ENCODE peak calls at places on chromosomes 12 and 14, in seven cellular contexts. U is nephron progenitor cell; Y is mesenchymal stem cell; G is GDM1; K is stimulated activated CD4-positive, alpha-beta T cell treated with anti-CD3 and anti-CD28 coated beads, Interleukin-2, amount 100 ng/mL, for 48 hours; B is ureter; I is AG08395. F is an unnamed sample.

GRCh38 chr14:101187017-101187815 is 283.7 kb upstream of the RTL1 start:
- DNase-seq in U (no peak), Y (no peak), G (no peak), K (no peak), B (no peak), I (no peak), F (no peak)

GRCh38 chr12:54030442-54030801 is 2.2 kb downstream of the HOXC6 start:
- DNase-seq in U (no peak), Y (peak; percentile 50), G (no peak), K (no peak), B (no peak), I (no peak), F (no peak)

GRCh38 chr14:25121342-25122129 is 71.6 kb upstream of the STXBP6 start:
- DNase-seq in U (no peak), Y (peak; percentile 80), G (no peak), K (no peak), B (no peak), I (peak; percentile 90), F (no peak)

GRCh38 chr12:113149361-113150150 is at the start of gene CFAP73:
- DNase-seq in U (peak; percentile 89), Y (peak; percentile 90), G (no peak), K (no peak), B (no peak), I (peak; percentile 94), F (no peak)

GRCh38 chr12:15220961-15221885 is at the start of gene RERG:
- DNase-seq in U (peak; percentile 93), Y (peak; percentile 71), G (peak; percentile 16), K (peak; percentile 84), B (peak; percentile 81), I (peak; percentile 82), F (peak; percentile 57)

GRCh38 chr14:61510736-61511557 is 184.4 kb upstream of the HIF1A start:
- DNase-seq in U (no peak), Y (no peak), G (no peak), K (no peak), B (no peak), I (no peak), F (no peak)

GRCh38 chr12:65536876-65537661 is 258.6 kb downstream of the MSRB3 start:
- DNase-seq in U (no peak), Y (peak; percentile 100), G (no peak), K (no peak), B (no peak), I (peak; percentile 94), F (no peak)

GRCh38 chr12:56989866-56990610 is 16.3 kb downstream of the ZBTB39 start:
- DNase-seq in U (no peak), Y (no peak), G (no peak), K (no peak), B (no peak), I (no peak), F (no peak)

GRCh38 chr12:1013618-1014489 is 22.8 kb downstream of the ERC1 start:
- DNase-seq in U (no peak), Y (peak; percentile 88), G (no peak), K (no peak), B (no peak), I (no peak), F (no peak)

GRCh38 chr14:68042591-68043210 is 223.1 kb downstream of the RAD51B start:
- DNase-seq in U (peak; percentile 23), Y (peak; percentile 26), G (no peak), K (no peak), B (no peak), I (no peak), F (no peak)

GRCh38 chr12:85005615-85006014 is 30.5 kb downstream of the TSPAN19 start:
- DNase-seq in U (no peak), Y (no peak), G (no peak), K (no peak), B (no peak), I (no peak), F (no peak)

GRCh38 chr12:124369055-124369900 is 74.4 kb downstream of the RFLNA start:
- DNase-seq in U (no peak), Y (peak; percentile 36), G (no peak), K (no peak), B (peak; percentile 89), I (peak; percentile 94), F (no peak)

GRCh38 chr14:75833326-75834020 is 148.3 kb downstream of the TGFB3 start:
- DNase-seq in U (no peak), Y (no peak), G (no peak), K (no peak), B (no peak), I (no peak), F (no peak)

GRCh38 chr12:304815-305214 is 42.2 kb upstream of the SLC6A13 start:
- DNase-seq in U (no peak), Y (peak; percentile 27), G (no peak), K (no peak), B (no peak), I (no peak), F (no peak)

GRCh38 chr14:86794689-86795088 is 1198.3 kb downstream of the GALC start:
- DNase-seq in U (no peak), Y (no peak), G (no peak), K (no peak), B (no peak), I (no peak), F (no peak)

GRCh38 chr12:69900720-69901131 is 75.7 kb downstream of the MYRFL start:
- DNase-seq in U (peak; percentile 75), Y (peak; percentile 66), G (peak; percentile 50), K (peak; percentile 72), B (peak; percentile 84), I (peak; percentile 40), F (peak; percentile 47)

GRCh38 chr14:75467763-75468162 is 39.9 kb downstream of the JDP2 start:
- DNase-seq in U (no peak), Y (no peak), G (no peak), K (no peak), B (no peak), I (no peak), F (no peak)

GRCh38 chr12:851343-851742 is 98.2 kb downstream of the RAD52 start:
- DNase-seq in U (no peak), Y (peak; percentile 21), G (no peak), K (no peak), B (no peak), I (peak; percentile 8), F (no peak)